ENCODE peak calls at places on chromosomes 5 and 9, in six cellular contexts. One of them, this sample, is unnamed.

GRCh38 chr5:16668194-16668593 is 51.4 kb upstream of the RETREG1 start:
- DNase-seq in right atrium auricular region: no peak
- DNase-seq in upper lobe of left lung: no peak
- DNase-seq in left ventricle myocardium inferior: no peak
- DNase-seq in psoas muscle: no peak
- DNase-seq in pancreas: no peak
- DNase-seq in this sample: no peak

GRCh38 chr5:170623576-170624181 is 119.9 kb downstream of the KCNIP1 start:
- DNase-seq in psoas muscle: no peak
- DNase-seq in pancreas: peak; percentile 28
- DNase-seq in right atrium auricular region: no peak
- DNase-seq in upper lobe of left lung: no peak
- DNase-seq in left ventricle myocardium inferior: no peak
- DNase-seq in this sample: no peak

GRCh38 chr9:4574657-4575243 is 84.5 kb downstream of the SLC1A1 start:
- DNase-seq in psoas muscle: no peak
- DNase-seq in left ventricle myocardium inferior: no peak
- DNase-seq in pancreas: no peak
- DNase-seq in right atrium auricular region: no peak
- DNase-seq in upper lobe of left lung: no peak
- DNase-seq in this sample: no peak

GRCh38 chr9:117491491-117491890 is 76.6 kb upstream of the ASTN2 start:
- DNase-seq in upper lobe of left lung: no peak
- DNase-seq in psoas muscle: no peak
- DNase-seq in left ventricle myocardium inferior: no peak
- DNase-seq in pancreas: peak; percentile 41
- DNase-seq in right atrium auricular region: no peak
- DNase-seq in this sample: no peak

GRCh38 chr5:134445841-134446818 is 34.4 kb upstream of the CDKN2AIPNL start:
- DNase-seq in pancreas: no peak
- DNase-seq in psoas muscle: peak; percentile 79
- DNase-seq in right atrium auricular region: no peak
- DNase-seq in left ventricle myocardium inferior: no peak
- DNase-seq in upper lobe of left lung: no peak
- DNase-seq in this sample: no peak

GRCh38 chr9:98943682-98944129 is at the start of gene COL15A1:
- DNase-seq in right atrium auricular region: no peak
- DNase-seq in psoas muscle: no peak
- DNase-seq in upper lobe of left lung: peak; percentile 89
- DNase-seq in pancreas: peak; percentile 21
- DNase-seq in left ventricle myocardium inferior: peak; percentile 49
- DNase-seq in this sample: no peak

GRCh38 chr9:76658510-76659231 is 105.6 kb upstream of the PCA3 start:
- DNase-seq in upper lobe of left lung: peak; percentile 20
- DNase-seq in right atrium auricular region: no peak
- DNase-seq in pancreas: no peak
- DNase-seq in psoas muscle: no peak
- DNase-seq in left ventricle myocardium inferior: no peak
- DNase-seq in this sample: no peak

GRCh38 chr9:98552306-98552705 is 156.4 kb downstream of the GABBR2 start:
- DNase-seq in psoas muscle: no peak
- DNase-seq in pancreas: no peak
- DNase-seq in right atrium auricular region: peak; percentile 48
- DNase-seq in upper lobe of left lung: no peak
- DNase-seq in left ventricle myocardium inferior: no peak
- DNase-seq in this sample: no peak

GRCh38 chr9:124410321-124410913 is 4.8 kb downstream of the PSMB7 start:
- DNase-seq in right atrium auricular region: no peak
- DNase-seq in psoas muscle: no peak
- DNase-seq in left ventricle myocardium inferior: no peak
- DNase-seq in upper lobe of left lung: no peak
- DNase-seq in pancreas: no peak
- DNase-seq in this sample: no peak

GRCh38 chr5:74206571-74207550 is 433.7 kb downstream of the ENC1 start:
- DNase-seq in psoas muscle: peak; percentile 86
- DNase-seq in right atrium auricular region: peak; percentile 67
- DNase-seq in upper lobe of left lung: no peak
- DNase-seq in pancreas: peak; percentile 47
- DNase-seq in left ventricle myocardium inferior: peak; percentile 56
- DNase-seq in this sample: peak; percentile 88

GRCh38 chr9:112061152-112061740 is 113.9 kb downstream of the SUSD1 start:
- DNase-seq in psoas muscle: peak; percentile 58
- DNase-seq in upper lobe of left lung: no peak
- DNase-seq in left ventricle myocardium inferior: peak; percentile 44
- DNase-seq in pancreas: no peak
- DNase-seq in right atrium auricular region: peak; percentile 80
- DNase-seq in this sample: peak; percentile 82

GRCh38 chr9:2158111-2158610 is 143.0 kb downstream of the SMARCA2 start:
- DNase-seq in psoas muscle: peak; percentile 59
- DNase-seq in right atrium auricular region: no peak
- DNase-seq in upper lobe of left lung: no peak
- DNase-seq in left ventricle myocardium inferior: peak; percentile 38
- DNase-seq in pancreas: peak; percentile 29
- DNase-seq in this sample: peak; percentile 79

GRCh38 chr9:2155966-2156365 is 140.8 kb downstream of the SMARCA2 start:
- DNase-seq in psoas muscle: no peak
- DNase-seq in left ventricle myocardium inferior: no peak
- DNase-seq in right atrium auricular region: no peak
- DNase-seq in upper lobe of left lung: no peak
- DNase-seq in pancreas: no peak
- DNase-seq in this sample: no peak

GRCh38 chr9:2159521-2160417 is 144.6 kb downstream of the SMARCA2 start:
- DNase-seq in left ventricle myocardium inferior: no peak
- DNase-seq in upper lobe of left lung: no peak
- DNase-seq in psoas muscle: no peak
- DNase-seq in right atrium auricular region: no peak
- DNase-seq in pancreas: no peak
- DNase-seq in this sample: no peak

GRCh38 chr9:2158729-2159128 is 143.6 kb downstream of the SMARCA2 start:
- DNase-seq in psoas muscle: no peak
- DNase-seq in left ventricle myocardium inferior: no peak
- DNase-seq in right atrium auricular region: no peak
- DNase-seq in pancreas: no peak
- DNase-seq in upper lobe of left lung: no peak
- DNase-seq in this sample: no peak

GRCh38 chr9:2157277-2158105 is 142.3 kb downstream of the SMARCA2 start:
- DNase-seq in pancreas: peak; percentile 47
- DNase-seq in left ventricle myocardium inferior: peak; percentile 24
- DNase-seq in psoas muscle: peak; percentile 87
- DNase-seq in upper lobe of left lung: no peak
- DNase-seq in right atrium auricular region: no peak
- DNase-seq in this sample: peak; percentile 78
- H3K27ac ChIP-seq in pancreas: no peak overlapping the region
- H3K27ac ChIP-seq in left ventricle myocardium inferior: peak overlapping the region; percentile 77
- H3K27ac ChIP-seq in psoas muscle: peak overlapping the region; percentile 83
- H3K27ac ChIP-seq in upper lobe of left lung: no peak overlapping the region
- H3K27ac ChIP-seq in right atrium auricular region: peak overlapping the region; percentile 79
- H3K27ac ChIP-seq in this sample: peak overlapping the region; percentile 21

GRCh38 chr9:131700765-131701433 is 39.0 kb downstream of the RAPGEF1 start:
- DNase-seq in psoas muscle: no peak
- DNase-seq in right atrium auricular region: no peak
- DNase-seq in upper lobe of left lung: no peak
- DNase-seq in pancreas: no peak
- DNase-seq in left ventricle myocardium inferior: no peak
- DNase-seq in this sample: no peak
- H3K4me1 ChIP-seq in psoas muscle: peaks cover 88% of the 10 kb centered on the region
- H3K4me1 ChIP-seq in right atrium auricular region: no peaks in the 10 kb centered on the region
- H3K4me1 ChIP-seq in upper lobe of left lung: peaks cover 52% of the 10 kb centered on the region
- H3K4me1 ChIP-seq in pancreas: peaks cover 44% of the 10 kb centered on the region
- H3K4me1 ChIP-seq in left ventricle myocardium inferior: peaks cover 99% of the 10 kb centered on the region
- H3K4me1 ChIP-seq in this sample: peaks cover 48% of the 10 kb centered on the region

DNA sequence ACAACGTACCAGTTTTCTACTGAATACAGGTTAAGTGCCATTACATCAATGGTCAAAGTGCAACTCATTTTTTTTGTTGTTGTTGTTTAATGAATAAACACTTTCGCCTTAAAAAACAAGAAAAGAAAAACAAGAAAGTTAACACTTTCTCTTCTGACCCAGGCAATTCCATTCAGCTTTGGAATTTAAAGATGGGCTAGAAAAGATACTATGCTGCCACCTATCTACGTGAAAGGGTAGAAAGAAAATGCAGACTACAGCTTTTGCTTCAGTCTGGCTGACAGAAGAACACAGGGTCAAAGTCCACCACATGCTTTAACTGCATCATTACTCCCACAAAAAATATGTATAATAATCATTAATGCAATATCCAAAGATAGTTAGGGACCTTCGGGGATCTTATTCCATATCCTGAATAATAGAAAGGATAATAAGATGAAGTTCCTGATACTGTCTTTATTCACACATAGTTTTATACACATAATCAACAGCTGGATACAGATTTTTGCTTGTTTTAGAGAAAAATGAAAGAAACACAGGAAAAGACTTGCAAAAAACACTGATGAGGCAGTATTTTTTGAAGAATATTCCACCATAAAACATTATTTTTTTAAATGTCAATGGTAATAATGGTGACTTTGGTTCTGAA is 40.4 kb downstream of the ZDHHC21 start:
- DNase-seq in upper lobe of left lung: no peak
- DNase-seq in pancreas: no peak
- DNase-seq in left ventricle myocardium inferior: no peak
- DNase-seq in right atrium auricular region: no peak
- DNase-seq in psoas muscle: no peak
- DNase-seq in this sample: no peak
- TF ChIP-seq CTCF in upper lobe of left lung: no peak
- TF ChIP-seq CTCF in pancreas: peak; percentile 14
- TF ChIP-seq CTCF in left ventricle myocardium inferior: peak; percentile 67
- TF ChIP-seq CTCF in right atrium auricular region: peak; percentile 67
- TF ChIP-seq CTCF in psoas muscle: peak; percentile 47
- TF ChIP-seq CTCF in this sample: peak; percentile 57

GRCh38 chr5:56737002-56737621 is 78.2 kb upstream of the MAP3K1 start:
- DNase-seq in pancreas: no peak
- DNase-seq in left ventricle myocardium inferior: peak; percentile 21
- DNase-seq in upper lobe of left lung: no peak
- DNase-seq in right atrium auricular region: no peak
- DNase-seq in psoas muscle: no peak
- DNase-seq in this sample: no peak

GRCh38 chr5:56735845-56736641 is 79.3 kb upstream of the MAP3K1 start:
- DNase-seq in psoas muscle: no peak
- DNase-seq in right atrium auricular region: no peak
- DNase-seq in pancreas: no peak
- DNase-seq in left ventricle myocardium inferior: no peak
- DNase-seq in upper lobe of left lung: peak; percentile 18
- DNase-seq in this sample: no peak

GRCh38 chr5:56740000-56740399 is 75.3 kb upstream of the MAP3K1 start:
- DNase-seq in right atrium auricular region: no peak
- DNase-seq in upper lobe of left lung: no peak
- DNase-seq in psoas muscle: no peak
- DNase-seq in pancreas: no peak
- DNase-seq in left ventricle myocardium inferior: no peak
- DNase-seq in this sample: no peak

GRCh38 chr5:56740868-56741267 is 74.5 kb upstream of the MAP3K1 start:
- DNase-seq in upper lobe of left lung: no peak
- DNase-seq in right atrium auricular region: no peak
- DNase-seq in psoas muscle: no peak
- DNase-seq in left ventricle myocardium inferior: no peak
- DNase-seq in pancreas: no peak
- DNase-seq in this sample: no peak

GRCh38 chr5:56737918-56738606 is 77.3 kb upstream of the MAP3K1 start:
- DNase-seq in left ventricle myocardium inferior: no peak
- DNase-seq in psoas muscle: no peak
- DNase-seq in upper lobe of left lung: no peak
- DNase-seq in right atrium auricular region: no peak
- DNase-seq in pancreas: no peak
- DNase-seq in this sample: no peak
- H3K27ac ChIP-seq in left ventricle myocardium inferior: no peak overlapping the region
- H3K27ac ChIP-seq in psoas muscle: no peak overlapping the region
- H3K27ac ChIP-seq in upper lobe of left lung: no peak overlapping the region
- H3K27ac ChIP-seq in right atrium auricular region: no peak overlapping the region
- H3K27ac ChIP-seq in pancreas: no peak overlapping the region
- H3K27ac ChIP-seq in this sample: no peak overlapping the region

DNA sequence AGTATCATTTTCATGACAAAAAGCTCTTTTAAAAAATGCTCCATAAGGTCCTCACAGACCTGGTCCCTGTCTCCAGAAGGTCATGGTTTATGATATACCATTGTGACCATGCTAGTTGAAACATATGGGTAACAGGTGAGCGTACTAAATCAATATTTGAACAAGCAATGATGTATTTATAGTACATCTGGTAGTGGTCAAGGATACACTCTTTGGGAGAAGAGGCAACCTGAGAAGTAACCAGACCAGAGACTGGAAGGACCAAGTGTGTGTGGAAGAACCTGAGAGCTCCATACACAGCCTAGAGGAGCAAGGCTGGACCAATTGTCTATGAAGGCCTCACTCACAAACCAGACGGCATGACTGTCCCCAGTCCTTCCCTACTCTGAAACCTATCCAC is 55.1 kb downstream of the LHFPL2 start:
- DNase-seq in pancreas: no peak
- DNase-seq in left ventricle myocardium inferior: no peak
- DNase-seq in upper lobe of left lung: no peak
- DNase-seq in right atrium auricular region: no peak
- DNase-seq in psoas muscle: no peak
- DNase-seq in this sample: no peak
- H3K4me1 ChIP-seq in pancreas: peaks cover 28% of the 10 kb centered on the region
- H3K4me1 ChIP-seq in left ventricle myocardium inferior: peaks cover 79% of the 10 kb centered on the region
- H3K4me1 ChIP-seq in upper lobe of left lung: peaks cover 13% of the 10 kb centered on the region
- H3K4me1 ChIP-seq in right atrium auricular region: no peaks in the 10 kb centered on the region
- H3K4me1 ChIP-seq in psoas muscle: peaks cover 53% of the 10 kb centered on the region
- H3K4me1 ChIP-seq in this sample: peaks cover 2% of the 10 kb centered on the region